ENCODE peak calls at places on chromosomes 13 and 19, in five cellular contexts. One of them, this sample, is unnamed.
A peak's percentile ranks its signal among the peaks of the same experiment; 100 is the strongest.

GRCh38 chr19:50377051-50377441 is 789 bp downstream of the NR1H2 start:
- DNase-seq in fibroblast of the aortic adventitia: no peak
- DNase-seq in NCI-H2081: no peak
- DNase-seq in AG04450: no peak
- DNase-seq in foreskin fibroblast: no peak
- DNase-seq in this sample: no peak

GRCh38 chr19:51702103-51702753 is 9.1 kb downstream of the SPACA6 start:
- DNase-seq in fibroblast of the aortic adventitia: peak; percentile 73
- DNase-seq in NCI-H2081: no peak
- DNase-seq in AG04450: no peak
- DNase-seq in foreskin fibroblast: peak; percentile 60
- DNase-seq in this sample: no peak

GRCh38 chr19:43540381-43540780 is 7.4 kb downstream of the ZNF575 start:
- DNase-seq in fibroblast of the aortic adventitia: no peak
- DNase-seq in NCI-H2081: no peak
- DNase-seq in AG04450: no peak
- DNase-seq in foreskin fibroblast: no peak
- DNase-seq in this sample: no peak

GRCh38 chr19:1986357-1987162 is 29.0 kb downstream of the BTBD2 start:
- DNase-seq in fibroblast of the aortic adventitia: no peak
- DNase-seq in NCI-H2081: no peak
- DNase-seq in AG04450: no peak
- DNase-seq in foreskin fibroblast: no peak
- DNase-seq in this sample: no peak

GRCh38 chr19:6516659-6517291 is 14.1 kb upstream of the TNFSF9 start:
- DNase-seq in fibroblast of the aortic adventitia: peak; percentile 82
- DNase-seq in NCI-H2081: peak; percentile 70
- DNase-seq in AG04450: peak; percentile 20
- DNase-seq in foreskin fibroblast: peak; percentile 89
- DNase-seq in this sample: peak; percentile 63

GRCh38 chr13:75400775-75401174 is 81.2 kb downstream of the TBC1D4 start:
- DNase-seq in fibroblast of the aortic adventitia: no peak
- DNase-seq in NCI-H2081: no peak
- DNase-seq in AG04450: no peak
- DNase-seq in foreskin fibroblast: no peak
- DNase-seq in this sample: no peak

GRCh38 chr19:2983351-2984195 is 6.2 kb downstream of the TLE6 start:
- DNase-seq in fibroblast of the aortic adventitia: peak; percentile 74
- DNase-seq in NCI-H2081: peak; percentile 97
- DNase-seq in AG04450: no peak
- DNase-seq in foreskin fibroblast: peak; percentile 44
- DNase-seq in this sample: peak; percentile 59

GRCh38 chr13:113926301-113926761 is 47.5 kb downstream of the C13orf46 start:
- DNase-seq in fibroblast of the aortic adventitia: no peak
- DNase-seq in NCI-H2081: no peak
- DNase-seq in AG04450: no peak
- DNase-seq in foreskin fibroblast: peak; percentile 95
- DNase-seq in this sample: peak; percentile 64

GRCh38 chr19:51702754-51703654 is 9.9 kb downstream of the SPACA6 start:
- DNase-seq in fibroblast of the aortic adventitia: no peak
- DNase-seq in NCI-H2081: no peak
- DNase-seq in AG04450: no peak
- DNase-seq in foreskin fibroblast: no peak
- DNase-seq in this sample: no peak

GRCh38 chr19:49555600-49556411 is 24.6 kb downstream of the NOSIP start:
- DNase-seq in fibroblast of the aortic adventitia: peak; percentile 43
- DNase-seq in NCI-H2081: no peak
- DNase-seq in AG04450: no peak
- DNase-seq in foreskin fibroblast: peak; percentile 69
- DNase-seq in this sample: peak; percentile 30

GRCh38 chr13:45195421-45195820 is 5.4 kb downstream of the KCTD4 start:
- DNase-seq in fibroblast of the aortic adventitia: peak; percentile 20
- DNase-seq in NCI-H2081: no peak
- DNase-seq in AG04450: no peak
- DNase-seq in foreskin fibroblast: no peak
- DNase-seq in this sample: no peak

GRCh38 chr13:105979586-105979985 is 555.9 kb downstream of the EFNB2 start:
- DNase-seq in fibroblast of the aortic adventitia: no peak
- DNase-seq in NCI-H2081: peak; percentile 94
- DNase-seq in AG04450: no peak
- DNase-seq in foreskin fibroblast: no peak
- DNase-seq in this sample: no peak

GRCh38 chr19:32471095-32471494 is 65.5 kb downstream of the DPY19L3 start:
- DNase-seq in fibroblast of the aortic adventitia: no peak
- DNase-seq in NCI-H2081: no peak
- DNase-seq in AG04450: no peak
- DNase-seq in foreskin fibroblast: no peak
- DNase-seq in this sample: no peak

GRCh38 chr19:42254083-42254849 is 662 bp downstream of the ERF start:
- DNase-seq in fibroblast of the aortic adventitia: no peak
- DNase-seq in NCI-H2081: peak; percentile 55
- DNase-seq in AG04450: no peak
- DNase-seq in foreskin fibroblast: peak; percentile 76
- DNase-seq in this sample: no peak

GRCh38 chr13:46168341-46168740 is 13.6 kb downstream of the LCP1 start:
- DNase-seq in fibroblast of the aortic adventitia: no peak
- DNase-seq in NCI-H2081: no peak
- DNase-seq in AG04450: no peak
- DNase-seq in foreskin fibroblast: peak; percentile 55
- DNase-seq in this sample: no peak

GRCh38 chr19:12983561-12984142 is 11.6 kb upstream of the NFIX start:
- DNase-seq in fibroblast of the aortic adventitia: peak; percentile 71
- DNase-seq in NCI-H2081: peak; percentile 72
- DNase-seq in AG04450: peak; percentile 30
- DNase-seq in foreskin fibroblast: peak; percentile 93
- DNase-seq in this sample: peak; percentile 47

GRCh38 chr13:99205621-99206220 is 5.1 kb downstream of the UBAC2 start:
- DNase-seq in fibroblast of the aortic adventitia: no peak
- DNase-seq in NCI-H2081: no peak
- DNase-seq in AG04450: no peak
- DNase-seq in foreskin fibroblast: no peak
- DNase-seq in this sample: no peak

GRCh38 chr19:33063356-33064116 is 1.2 kb downstream of the RHPN2 start:
- DNase-seq in fibroblast of the aortic adventitia: peak; percentile 66
- DNase-seq in NCI-H2081: peak; percentile 42
- DNase-seq in AG04450: no peak
- DNase-seq in foreskin fibroblast: peak; percentile 33
- DNase-seq in this sample: no peak

This sample was measured in fibroblast of the conjunctiva.